ENCODE peak calls at places on chromosome 3, in seven cellular contexts. A, V, D, R, Q, F and H are unnamed samples.
A peak's percentile ranks its signal among the peaks of the same experiment; 100 is the strongest.

GRCh38 chr3:14678015-14678503 is 3.1 kb downstream of the C3orf20 start:
- DNase-seq in A (no peak), V (no peak), D (no peak), R (no peak), Q (no peak), F (no peak), H (no peak)

GRCh38 chr3:46612324-46612723 is at the start of gene FAM240A:
- DNase-seq in A (peak; percentile 19), V (no peak), D (no peak), R (no peak), Q (no peak), F (peak; percentile 62), H (no peak)

GRCh38 chr3:9617736-9618135 is 31.6 kb upstream of the MTMR14 start:
- DNase-seq in A (no peak), V (no peak), D (no peak), R (no peak), Q (no peak), F (no peak), H (no peak)

GRCh38 chr3:170802164-170803151 is 67.5 kb downstream of the RPL22L1 start:
- DNase-seq in A (no peak), V (peak; percentile 16), D (no peak), R (no peak), Q (peak; percentile 79), F (peak; percentile 95), H (no peak)

GRCh38 chr3:117201906-117202305 is 492.3 kb downstream of the TUSC7 start:
- DNase-seq in A (no peak), V (no peak), D (no peak), R (no peak), Q (no peak), F (no peak), H (no peak)

GRCh38 chr3:194300392-194300758 is 50.8 kb downstream of the CPN2 start:
- DNase-seq in A (peak; percentile 70), V (peak; percentile 84), D (no peak), R (no peak), Q (peak; percentile 90), F (peak; percentile 79), H (no peak)

GRCh38 chr3:52277071-52277964 is 1.1 kb downstream of the WDR82 start:
- DNase-seq in A (peak; percentile 82), V (peak; percentile 86), D (peak; percentile 34), R (no peak), Q (peak; percentile 79), F (peak; percentile 77), H (peak; percentile 50)

GRCh38 chr3:196792771-196793170 is 53.1 kb downstream of the PAK2 start:
- DNase-seq in A (no peak), V (no peak), D (peak; percentile 16), R (no peak), Q (no peak), F (peak; percentile 35), H (no peak)

GRCh38 chr3:118277803-118278202 is 756.8 kb downstream of the IGSF11 start:
- DNase-seq in A (no peak), V (no peak), D (no peak), R (no peak), Q (no peak), F (no peak), H (no peak)
- H3K9me3 ChIP-seq in A (no peaks in the 10 kb centered on the region), V (no peaks in the 10 kb centered on the region), D (no peaks in the 10 kb centered on the region), R (no peaks in the 10 kb centered on the region), Q (no peaks in the 10 kb centered on the region), F (no peaks in the 10 kb centered on the region), H (no peaks in the 10 kb centered on the region)

GRCh38 chr3:171854649-171855305 is 11.6 kb downstream of the TMEM212 start:
- DNase-seq in A (no peak), V (no peak), D (no peak), R (no peak), Q (no peak), F (no peak), H (no peak)
- H3K9me3 ChIP-seq in A (no peaks in the 10 kb centered on the region), V (peaks cover 12% of the 10 kb centered on the region), D (peaks cover 34% of the 10 kb centered on the region), R (peaks cover 36% of the 10 kb centered on the region), Q (peaks cover 14% of the 10 kb centered on the region), F (no peaks in the 10 kb centered on the region), H (peaks cover 5% of the 10 kb centered on the region)

DNA sequence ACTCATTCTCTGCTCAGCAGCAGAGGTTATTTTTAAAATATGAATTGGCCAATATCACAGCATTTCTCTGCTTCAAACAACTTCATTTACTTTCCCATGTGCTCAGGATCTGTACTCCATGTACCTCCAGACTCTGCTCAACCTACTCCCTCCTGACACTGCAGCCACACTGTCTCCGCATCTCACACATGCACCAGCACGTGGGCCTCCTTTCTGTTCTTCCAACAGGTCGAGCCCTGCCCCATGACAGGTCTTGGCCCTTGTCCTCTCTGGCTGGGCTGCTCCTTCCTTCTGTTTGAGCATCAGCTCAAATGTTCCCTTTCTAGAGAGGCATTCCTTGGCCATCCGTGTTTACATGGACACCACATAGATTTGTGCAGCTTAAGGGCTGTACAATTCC is 195.7 kb downstream of the EBLN2 start:
- DNase-seq in A (no peak), V (no peak), D (no peak), R (no peak), Q (no peak), F (no peak), H (no peak)
- H3K9me3 ChIP-seq in A (no peaks in the 10 kb centered on the region), V (no peaks in the 10 kb centered on the region), D (no peaks in the 10 kb centered on the region), R (no peaks in the 10 kb centered on the region), Q (no peaks in the 10 kb centered on the region), F (no peaks in the 10 kb centered on the region), H (no peaks in the 10 kb centered on the region)

DNA sequence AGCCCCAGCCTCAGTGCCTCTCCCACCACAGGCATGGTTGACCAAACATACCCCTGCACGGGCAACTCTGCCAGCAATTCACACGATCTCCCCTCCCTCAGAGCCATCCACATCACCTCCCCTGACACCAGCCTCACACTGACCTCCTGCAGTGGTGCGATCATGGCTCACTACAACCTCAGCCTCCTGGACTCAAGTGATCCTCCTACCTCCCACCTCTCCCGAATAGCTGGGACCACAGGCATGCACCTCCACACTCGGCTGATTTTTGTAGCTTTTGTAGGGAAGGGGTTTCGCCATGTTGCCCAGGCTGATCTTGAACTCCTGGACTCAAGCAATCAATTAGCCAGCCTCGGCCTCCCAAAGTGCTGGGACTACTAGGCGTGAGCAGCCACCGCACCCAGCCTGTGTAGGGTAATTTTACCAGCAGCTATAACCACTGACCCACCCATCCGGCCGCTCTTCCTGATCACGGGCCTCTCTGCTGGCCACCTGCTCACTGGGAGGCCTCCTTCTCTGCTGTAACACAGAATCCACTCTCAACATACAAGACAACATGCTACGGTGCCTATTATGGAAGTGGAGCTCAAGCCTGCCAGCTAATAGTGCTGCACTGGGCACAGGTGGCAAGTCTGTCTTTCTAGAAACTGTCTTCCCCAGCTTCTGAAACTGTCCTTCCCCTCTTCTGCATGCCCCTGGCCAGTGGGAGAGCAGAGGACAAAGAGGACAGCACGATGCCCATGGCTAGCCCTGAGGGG is 4.6 kb downstream of the GP9 start:
- DNase-seq in A (no peak), V (no peak), D (no peak), R (no peak), Q (no peak), F (no peak), H (no peak)
- H3K9me3 ChIP-seq in A (no peaks in the 10 kb centered on the region), V (no peaks in the 10 kb centered on the region), D (no peaks in the 10 kb centered on the region), R (no peaks in the 10 kb centered on the region), Q (no peaks in the 10 kb centered on the region), F (no peaks in the 10 kb centered on the region), H (no peaks in the 10 kb centered on the region)

GRCh38 chr3:32257641-32258438 is 19.4 kb downstream of the CMTM8 start:
- DNase-seq in A (no peak), V (no peak), D (peak; percentile 44), R (no peak), Q (no peak), F (no peak), H (no peak)
- H3K9me3 ChIP-seq in A (no peaks in the 10 kb centered on the region), V (peaks cover 8% of the 10 kb centered on the region), D (peaks cover 17% of the 10 kb centered on the region), R (no peaks in the 10 kb centered on the region), Q (peaks cover 4% of the 10 kb centered on the region), F (no peaks in the 10 kb centered on the region), H (no peaks in the 10 kb centered on the region)

GRCh38 chr3:123892195-123892594 is 8.1 kb upstream of the MYLK start:
- DNase-seq in A (no peak), V (no peak), D (no peak), R (no peak), Q (no peak), F (no peak), H (no peak)

DNA sequence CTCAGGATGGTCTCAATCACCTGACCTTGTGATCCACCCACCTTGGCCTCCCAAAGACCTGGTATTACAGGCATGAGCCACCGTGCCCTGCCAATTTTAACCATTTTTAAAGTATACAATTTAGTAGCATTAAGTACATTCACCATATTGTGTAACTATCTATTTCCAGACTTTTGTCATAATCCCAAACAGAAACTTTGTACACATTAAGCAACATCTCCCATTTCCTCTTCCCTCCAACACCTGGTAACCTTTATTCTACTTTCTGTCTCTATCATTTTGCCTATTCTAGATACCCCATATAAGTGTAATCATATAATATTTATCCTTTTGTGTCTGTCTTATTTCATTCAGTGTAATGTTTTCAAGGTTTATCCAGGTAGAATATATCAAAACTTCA is 8.9 kb upstream of the MYLK start:
- DNase-seq in A (no peak), V (no peak), D (no peak), R (no peak), Q (no peak), F (no peak), H (no peak)
- H3K9me3 ChIP-seq in A (no peaks in the 10 kb centered on the region), V (no peaks in the 10 kb centered on the region), D (peaks cover 24% of the 10 kb centered on the region), R (peaks cover 5% of the 10 kb centered on the region), Q (peaks cover 8% of the 10 kb centered on the region), F (no peaks in the 10 kb centered on the region), H (no peaks in the 10 kb centered on the region)